ENCODE peak calls at places on chromosome 17, in nine cellular contexts. V is AG09309, P is amniotic stem cell, K is head of caudate nucleus, C is GM10248, G is GM12864, L is T-helper 2 cell, H is HS-27A, N is T1000. M is an unnamed sample.

GRCh38 chr17:45954914-45955313 is 44.1 kb upstream of the STH start:
- DNase-seq in P (no peak), V (no peak), G (no peak), L (no peak), N (no peak), H (no peak), C (no peak), K (no peak), M (no peak)

GRCh38 chr17:6605142-6605541 is 35.4 kb downstream of the KIAA0753 start:
- DNase-seq in K (no peak), C (no peak), N (no peak), P (no peak), H (no peak), G (no peak), V (no peak), L (no peak), M (no peak)

GRCh38 chr17:20203021-20203420 is 193.9 kb downstream of the SPECC1 start:
- DNase-seq in N (no peak), H (no peak), L (no peak), P (no peak), V (no peak), K (no peak), C (no peak), G (no peak), M (no peak)

GRCh38 chr17:15157051-15157450 is 108.1 kb downstream of the PMP22 start:
- DNase-seq in H (peak; percentile 19), N (no peak), P (peak; percentile 23), G (no peak), L (no peak), V (no peak), K (no peak), C (no peak), M (no peak)

GRCh38 chr17:75641343-75641742 is 8.1 kb downstream of the SMIM5 start:
- DNase-seq in N (no peak), C (no peak), L (no peak), K (no peak), G (no peak), H (no peak), P (no peak), V (no peak), M (no peak)

GRCh38 chr17:4082136-4082924 is 60.5 kb downstream of the ZZEF1 start:
- DNase-seq in C (no peak), H (no peak), L (no peak), K (no peak), G (no peak), P (no peak), N (no peak), V (no peak), M (no peak)

GRCh38 chr17:59815965-59816364 is 76.8 kb downstream of the TUBD1 start:
- DNase-seq in C (no peak), L (no peak), H (no peak), K (no peak), V (no peak), N (no peak), P (no peak), G (no peak), M (no peak)

GRCh38 chr17:83064732-83065659 is 14.4 kb upstream of the METRNL start:
- DNase-seq in G (no peak), C (no peak), L (no peak), N (no peak), P (no peak), V (no peak), K (no peak), H (no peak), M (no peak)

GRCh38 chr17:77010667-77011066 is 130.1 kb upstream of the SEC14L1 start:
- DNase-seq in L (no peak), K (no peak), G (no peak), P (no peak), V (no peak), N (no peak), C (no peak), H (no peak), M (no peak)

GRCh38 chr17:30854146-30854545 is 22.4 kb downstream of the ATAD5 start:
- DNase-seq in L (no peak), N (no peak), P (no peak), K (no peak), H (no peak), C (no peak), G (no peak), V (no peak), M (no peak)

GRCh38 chr17:74521701-74522201 is 9.5 kb downstream of the CD300LB start:
- DNase-seq in G (no peak), N (no peak), H (no peak), L (no peak), C (peak; percentile 66), V (no peak), K (no peak), P (no peak), M (no peak)

GRCh38 chr17:50283246-50283645 is 9.0 kb downstream of the TMEM92 start:
- DNase-seq in N (no peak), P (no peak), V (no peak), G (peak; percentile 41), L (no peak), H (no peak), K (no peak), C (no peak), M (no peak)

GRCh38 chr17:33233855-33234228 is 59.3 kb downstream of the ASIC2 start:
- DNase-seq in G (no peak), P (no peak), N (no peak), C (no peak), V (no peak), H (no peak), K (no peak), L (no peak), M (no peak)

GRCh38 chr17:57667461-57667923 is 77.6 kb downstream of the CCDC182 start:
- DNase-seq in P (no peak), K (no peak), G (no peak), H (no peak), V (no peak), C (no peak), N (no peak), L (no peak), M (no peak)

GRCh38 chr17:81923302-81924260 is 4.0 kb downstream of the MAFG start:
- DNase-seq in C (no peak), V (peak; percentile 31), H (no peak), G (no peak), N (peak; percentile 86), P (peak; percentile 30), K (peak; percentile 32), L (no peak), M (peak; percentile 91)

GRCh38 chr17:57666946-57667345 is 78.2 kb downstream of the CCDC182 start:
- DNase-seq in C (no peak), G (no peak), K (no peak), V (no peak), H (no peak), P (no peak), L (no peak), N (no peak), M (no peak)

GRCh38 chr17:76092526-76093413 is 10.8 kb downstream of the EXOC7 start:
- DNase-seq in G (no peak), K (no peak), L (no peak), N (no peak), C (no peak), V (no peak), P (no peak), H (no peak), M (no peak)

GRCh38 chr17:81420769-81421462 is 25.7 kb downstream of the BAHCC1 start:
- DNase-seq in P (no peak), K (peak; percentile 90), C (no peak), L (no peak), N (no peak), G (no peak), H (no peak), V (no peak), M (no peak)

GRCh38 chr17:13306310-13306962 is 288.6 kb upstream of the ELAC2 start:
- DNase-seq in K (no peak), V (peak; percentile 87), N (peak; percentile 6), L (no peak), G (no peak), C (no peak), P (no peak), H (peak; percentile 14), M (peak; percentile 81)

GRCh38 chr17:32755045-32755805 is 121.7 kb downstream of the MYO1D start:
- DNase-seq in H (no peak), C (peak; percentile 34), G (peak; percentile 27), V (peak; percentile 34), N (no peak), L (no peak), P (no peak), K (no peak), M (peak; percentile 78)

GRCh38 chr17:74833501-74834361 is 26.0 kb downstream of the GRIN2C start:
- DNase-seq in L (no peak), K (peak; percentile 27), H (no peak), P (peak; percentile 7), N (no peak), C (peak; percentile 76), V (no peak), G (no peak), M (no peak)

GRCh38 chr17:14310101-14310500 is 9.2 kb downstream of the HS3ST3B1 start:
- DNase-seq in G (no peak), V (no peak), C (no peak), K (no peak), N (no peak), H (no peak), P (no peak), L (no peak), M (no peak)

GRCh38 chr17:48530887-48531272 is at the start of gene HOXB1:
- DNase-seq in P (no peak), K (no peak), C (no peak), H (no peak), V (no peak), L (no peak), N (no peak), G (no peak), M (no peak)

GRCh38 chr17:62705781-62706597 is 78.5 kb downstream of the MRC2 start:
- DNase-seq in N (no peak), K (peak; percentile 72), V (no peak), H (no peak), P (no peak), L (no peak), G (no peak), C (no peak), M (no peak)

GRCh38 chr17:77881545-77881944 is 77.0 kb upstream of the TNRC6C start:
- DNase-seq in L (peak; percentile 47), C (peak; percentile 94), V (peak; percentile 16), K (peak; percentile 40), H (no peak), P (no peak), N (no peak), G (peak; percentile 73), M (no peak)

GRCh38 chr17:40290629-40291296 is 3.1 kb downstream of the CDC6 start:
- DNase-seq in V (peak; percentile 95), P (peak; percentile 94), N (peak; percentile 52), C (peak; percentile 52), K (no peak), L (no peak), H (peak; percentile 38), G (peak; percentile 40), M (peak; percentile 89)

GRCh38 chr17:30363715-30364202 is 15.0 kb upstream of the CPD start:
- DNase-seq in K (no peak), L (peak; percentile 26), H (no peak), V (peak; percentile 61), C (peak; percentile 71), P (no peak), G (peak; percentile 94), N (no peak), M (no peak)

M was measured in A549.